ENCODE peak calls at places on chromosomes 1 and 21, in ten cellular contexts. T is PC-3; R is brain microvascular endothelial cell; D is CD4-positive, alpha-beta T cell; K is A549; P is SK-N-SH; X is dorsolateral prefrontal cortex; H is neural progenitor cell; B is pancreas; U is thoracic aorta. O is an unnamed sample.

GRCh38 chr1:232149302-232150201 is 480.4 kb downstream of the SIPA1L2 start:
- DNase-seq in B (no peak), H (no peak), X (no peak), K (peak; percentile 26), R (peak; percentile 82), T (peak; percentile 90), U (no peak), P (no peak), D (no peak), O (no peak)

GRCh38 chr1:212655668-212656440 is 43.8 kb downstream of the BATF3 start:
- DNase-seq in D (no peak), R (no peak), H (no peak), X (no peak), P (no peak), K (no peak), T (peak; percentile 98), B (no peak), U (no peak), O (no peak)

GRCh38 chr1:2415801-2416208 is 3.4 kb upstream of the PEX10 start:
- DNase-seq in H (no peak), D (no peak), U (no peak), X (no peak), T (peak; percentile 73), B (no peak), R (no peak), P (no peak), K (no peak), O (no peak)

GRCh38 chr1:9892563-9893528 is 17.2 kb downstream of the CTNNBIP1 start:
- DNase-seq in U (no peak), R (peak; percentile 72), K (no peak), X (peak; percentile 22), P (no peak), H (peak; percentile 65), B (no peak), D (no peak), T (peak; percentile 97), O (no peak)

GRCh38 chr1:8947127-8947691 is 1.5 kb downstream of the CA6 start:
- DNase-seq in K (no peak), T (no peak), H (no peak), R (no peak), P (no peak), B (no peak), U (no peak), X (no peak), D (no peak), O (no peak)

GRCh38 chr1:11330411-11330810 is 57.4 kb downstream of the UBIAD1 start:
- DNase-seq in R (no peak), P (no peak), T (no peak), U (no peak), B (no peak), K (no peak), D (no peak), X (no peak), H (no peak), O (no peak)

GRCh38 chr1:235648407-235648907 is 1.1 kb downstream of the GNG4 start:
- DNase-seq in R (no peak), X (no peak), B (peak; percentile 76), U (no peak), T (no peak), H (peak; percentile 53), D (no peak), P (peak; percentile 83), K (no peak), O (no peak)

GRCh38 chr1:175865041-175865766 is 121.8 kb upstream of the TNR start:
- DNase-seq in R (no peak), D (no peak), P (no peak), K (no peak), H (peak; percentile 40), T (no peak), X (peak; percentile 69), U (no peak), B (no peak), O (no peak)

GRCh38 chr1:94926365-94926914 is 470 bp downstream of the CNN3 start:
- DNase-seq in D (no peak), B (peak; percentile 85), R (no peak), H (peak; percentile 79), X (peak; percentile 73), T (peak; percentile 56), K (peak; percentile 47), P (peak; percentile 85), U (no peak), O (no peak)

GRCh38 chr1:202037706-202038296 is 27.4 kb downstream of the ELF3 start:
- DNase-seq in P (no peak), B (peak; percentile 63), R (peak; percentile 66), U (no peak), H (no peak), T (no peak), K (no peak), X (no peak), D (no peak), O (no peak)

GRCh38 chr1:100364731-100365130 is 12.4 kb downstream of the CDC14A start:
- DNase-seq in P (no peak), K (no peak), X (no peak), T (no peak), B (no peak), U (no peak), R (no peak), D (no peak), H (no peak), O (no peak)

GRCh38 chr1:116259665-116260064 is 113.4 kb upstream of the ATP1A1 start:
- DNase-seq in B (no peak), P (no peak), U (no peak), R (no peak), T (no peak), X (no peak), D (no peak), K (no peak), H (no peak), O (no peak)

GRCh38 chr21:34698270-34699015 is 29.6 kb downstream of the CLIC6 start:
- DNase-seq in D (no peak), R (no peak), P (no peak), U (no peak), X (no peak), T (no peak), B (no peak), H (no peak), K (no peak), O (no peak)

GRCh38 chr1:223628233-223628632 is 37.3 kb downstream of the CAPN8 start:
- DNase-seq in K (peak; percentile 59), D (peak; percentile 15), R (no peak), P (peak; percentile 65), X (peak; percentile 61), B (peak; percentile 76), T (peak; percentile 37), H (peak; percentile 75), U (no peak), O (peak; percentile 37)
- TF ChIP-seq CTCF in K (peak; percentile 34), D (peak; percentile 62), R (peak; percentile 69), P (peak; percentile 66), X (peak; percentile 60), B (peak; percentile 48), T (peak; percentile 84), H (peak; percentile 77), U (peak; percentile 43), O (peak; percentile 58)

DNA sequence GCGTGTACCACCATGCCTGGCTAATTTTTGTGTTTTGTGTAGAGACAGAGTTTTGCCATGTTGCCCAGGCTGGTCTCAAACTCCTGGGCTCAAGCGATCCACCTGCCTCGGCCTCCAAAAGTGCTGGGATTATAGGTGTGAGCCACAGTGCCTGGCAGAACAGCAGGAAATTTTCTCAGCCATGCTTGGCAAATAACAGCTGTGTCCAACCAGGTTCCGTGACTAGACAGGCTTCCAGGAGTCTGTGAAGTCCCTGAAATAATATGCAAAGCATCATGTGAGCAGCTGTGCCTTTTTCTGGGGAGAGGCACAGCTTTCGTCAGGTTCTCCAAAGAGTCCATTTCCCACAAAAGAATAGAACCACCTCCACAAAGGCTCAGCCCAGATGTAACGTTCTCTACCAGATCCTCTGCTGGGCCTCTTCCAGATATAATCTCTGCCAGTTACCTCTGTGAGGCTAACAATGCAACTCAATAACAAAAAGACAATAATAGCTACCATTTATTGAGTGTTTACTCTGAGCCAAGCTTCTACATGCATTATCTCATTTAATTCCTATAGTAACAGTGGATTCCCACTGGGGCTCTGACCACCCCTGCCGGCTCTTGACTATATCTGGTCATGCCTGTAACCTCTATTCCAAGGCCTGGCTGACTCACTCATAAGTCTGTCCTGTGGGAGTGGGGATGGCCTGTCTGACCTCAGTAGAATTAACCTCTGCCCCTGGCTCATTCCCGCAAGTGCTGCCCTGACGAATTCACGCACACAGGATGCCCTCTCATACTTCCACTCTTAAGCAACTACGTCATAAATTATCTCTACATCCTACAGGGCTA is 4.0 kb upstream of the NKAIN1 start:
- DNase-seq in X (no peak), K (no peak), U (no peak), B (no peak), P (no peak), T (no peak), D (no peak), R (no peak), H (no peak), O (no peak)
- H3K27ac ChIP-seq in X (no peak overlapping the region), K (no peak overlapping the region), U (no peak overlapping the region), B (no peak overlapping the region), P (no peak overlapping the region), T (no peak overlapping the region), D (no peak overlapping the region), R (no peak overlapping the region), H (no peak overlapping the region), O (no peak overlapping the region)

DNA sequence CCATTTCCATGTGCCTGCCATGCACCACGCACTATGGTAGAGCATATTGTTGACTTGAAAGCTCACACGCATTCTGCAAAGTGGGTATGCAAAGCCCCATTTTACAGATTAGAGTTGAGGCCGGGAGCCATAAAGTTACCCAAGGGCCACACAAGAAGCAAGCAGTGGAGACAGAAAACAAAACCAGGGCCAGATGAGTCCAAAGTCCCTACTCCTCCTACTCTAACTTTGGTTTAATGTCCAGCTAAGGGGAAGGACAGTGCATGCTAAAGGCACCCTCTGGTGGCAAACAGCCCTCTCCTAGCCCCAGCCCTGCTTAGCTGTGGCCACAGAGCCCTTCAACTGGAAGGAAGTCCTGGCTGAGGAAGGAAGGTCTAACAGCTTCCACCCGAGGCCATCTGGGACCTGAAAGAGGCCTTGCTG is 74.9 kb downstream of the SLC66A1 start:
- DNase-seq in K (no peak), X (no peak), D (no peak), P (no peak), U (no peak), H (no peak), T (no peak), B (no peak), R (no peak), O (no peak)
- TF ChIP-seq CTCF in K (no peak), X (no peak), D (no peak), P (no peak), U (no peak), H (no peak), T (no peak), B (no peak), R (no peak), O (no peak)

DNA sequence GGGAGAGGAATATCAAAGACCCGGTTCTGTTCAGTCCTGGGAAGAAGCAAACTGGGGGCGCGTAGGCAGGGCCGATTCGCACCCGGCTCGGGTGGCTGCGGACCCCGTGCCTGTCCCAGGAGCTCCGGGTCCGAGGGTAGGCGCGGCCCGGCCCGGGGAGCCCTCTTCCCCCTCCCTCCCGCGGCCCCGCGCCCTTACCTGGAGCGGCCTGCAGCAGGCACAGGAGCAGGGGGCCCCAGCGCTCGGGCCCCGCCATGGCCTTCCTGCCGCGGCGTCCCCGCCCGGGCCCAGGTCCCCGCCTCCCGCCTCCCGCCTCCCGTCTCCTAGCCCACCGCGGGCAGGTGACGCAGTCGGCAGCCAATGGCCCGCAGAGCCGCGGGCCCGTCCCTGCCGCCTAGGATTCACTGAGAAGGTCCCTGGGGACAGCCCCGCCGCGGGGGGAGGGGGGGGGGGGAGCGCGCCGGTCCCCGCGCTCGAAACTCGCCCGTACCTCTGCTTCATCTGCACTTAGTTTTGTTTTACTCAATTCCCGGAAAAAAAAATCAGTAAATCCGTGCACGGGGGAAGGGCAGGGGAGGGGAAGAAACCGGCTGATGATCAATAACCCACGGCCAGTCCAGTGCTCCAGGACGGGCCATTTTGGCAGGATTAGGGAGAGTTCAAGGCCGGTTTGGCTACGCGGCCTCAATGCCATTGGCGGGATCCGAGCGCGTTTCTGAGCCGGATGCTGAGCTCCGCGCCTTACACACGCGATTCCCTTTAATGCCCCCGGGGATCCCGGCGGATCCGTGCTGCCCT is at the start of gene IFNLR1:
- DNase-seq in R (no peak), X (peak; percentile 65), P (peak; percentile 89), D (peak; percentile 51), U (no peak), T (peak; percentile 74), B (peak; percentile 87), H (peak; percentile 82), K (peak; percentile 44), O (peak; percentile 63)
- H3K27ac ChIP-seq in R (no peak within 1 kb of the TSS), X (no peak within 1 kb of the TSS), P (no peak within 1 kb of the TSS), D (no peak within 1 kb of the TSS), U (no peak within 1 kb of the TSS), T (peak within 1 kb of the TSS; percentile 56), B (peak within 1 kb of the TSS; percentile 87), H (no peak within 1 kb of the TSS), K (peak within 1 kb of the TSS; percentile 67), O (peak within 1 kb of the TSS; percentile 32)